ENCODE peak calls at places on chromosomes 12 and 14, in nine cellular contexts. O is mammary epithelial cell; V is mesenchymal stem cell; L is NCI-H1092; S is Ammon's horn; G is stimulated activated CD8-positive, alpha-beta memory T cell treated with anti-CD3 and anti-CD28 coated beads, Interleukin-12 subunit alpha, Interleukin-12 subunit beta, amount 100 ng/mL, for 4 hours; A is renal cortical epithelial cell; J is RPMI8226; Z is activated naive CD8-positive, alpha-beta T cell treated with anti-CD3 and anti-CD28 coated beads, Interleukin-2, amount 50 U/mL, for 24 hours. B is an unnamed sample.

GRCh38 chr12:125983094-125983783 is 918.0 kb downstream of the AACS start:
- DNase-seq in V (no peak), G (no peak), S (peak), J (peak), L (no peak), Z (no peak), A (peak), O (no peak), B (peak)

GRCh38 chr12:54082402-54082892 is 28.8 kb downstream of the HOXC4 start:
- DNase-seq in A (peak), S (no peak), O (no peak), Z (peak), J (peak), L (peak), V (no peak), G (peak), B (no peak)

GRCh38 chr14:83779266-83779665 is 1750.7 kb upstream of the FLRT2 start:
- DNase-seq in L (no peak), J (no peak), G (no peak), O (no peak), Z (no peak), A (peak), V (peak), S (no peak), B (no peak)

GRCh38 chr12:42174978-42175377 is 30.3 kb upstream of the GXYLT1 start:
- DNase-seq in Z (no peak), G (no peak), A (no peak), J (no peak), V (no peak), S (no peak), O (no peak), L (no peak), B (no peak)

GRCh38 chr14:98069712-98070133 is 1202.3 kb downstream of the BCL11B start:
- DNase-seq in Z (no peak), J (no peak), O (peak), V (no peak), A (peak), S (no peak), G (no peak), L (no peak), B (peak)

GRCh38 chr12:15522574-15523187 is 200.4 kb downstream of the PTPRO start:
- DNase-seq in A (peak), L (peak), S (peak), Z (no peak), V (peak), O (peak), J (peak), G (no peak), B (no peak)

GRCh38 chr14:53621986-53622385 is 334.6 kb downstream of the BMP4 start:
- DNase-seq in V (no peak), G (no peak), L (no peak), J (no peak), Z (no peak), O (no peak), A (no peak), S (no peak), B (no peak)

GRCh38 chr12:1934831-1935230 is 16.4 kb upstream of the CACNA2D4 start:
- DNase-seq in V (no peak), Z (no peak), G (no peak), S (no peak), L (no peak), J (no peak), O (no peak), A (no peak), B (no peak)

GRCh38 chr12:56769868-56770267 is 6.7 kb downstream of the HSD17B6 start:
- DNase-seq in Z (no peak), V (no peak), S (no peak), L (no peak), G (no peak), A (no peak), O (no peak), J (no peak), B (no peak)

GRCh38 chr12:125324861-125325260 is 259.6 kb downstream of the AACS start:
- DNase-seq in V (no peak), O (no peak), G (no peak), A (no peak), S (no peak), J (no peak), L (no peak), Z (no peak), B (no peak)

GRCh38 chr14:76827696-76828301 is 1.6 kb downstream of the LRRC74A start:
- DNase-seq in O (no peak), L (no peak), S (peak), Z (no peak), G (no peak), A (no peak), V (no peak), J (no peak), B (no peak)

GRCh38 chr12:26056335-26056734 is 68.5 kb downstream of the BHLHE41 start:
- DNase-seq in L (no peak), V (no peak), A (peak), O (peak), J (no peak), G (no peak), S (peak), Z (no peak), B (no peak)

GRCh38 chr12:120102189-120103043 is 14.1 kb downstream of the RAB35 start:
- DNase-seq in V (no peak), L (no peak), O (no peak), S (no peak), A (no peak), J (no peak), Z (no peak), G (no peak), B (no peak)

GRCh38 chr12:67431436-67432049 is 162.4 kb downstream of the CAND1 start:
- DNase-seq in G (no peak), J (no peak), O (peak), L (no peak), S (no peak), Z (no peak), A (no peak), V (no peak), B (no peak)

GRCh38 chr12:108730337-108731104 is 797 bp downstream of the CORO1C start:
- DNase-seq in J (peak), S (peak), A (peak), L (peak), V (peak), G (peak), Z (peak), O (peak), B (no peak)

B was measured in iPS DF 19.7.